ENCODE peak calls at places on chromosome 17, in ten cellular contexts. One of them, this sample, is unnamed.
A peak's percentile ranks its signal among the peaks of the same experiment; 100 is the strongest.

GRCh38 chr17:61408151-61409041 is 8.8 kb downstream of the TBX2 start:
- DNase-seq in HAP-1: no peak
- DNase-seq in aorta: no peak
- DNase-seq in sigmoid colon: peak; percentile 61
- DNase-seq in A549: no peak
- DNase-seq in colonic mucosa: no peak
- DNase-seq in tibial artery: peak; percentile 69
- DNase-seq in astrocyte: no peak
- DNase-seq in CD4-positive, CD25-positive, alpha-beta regulatory T cell: no peak
- DNase-seq in GM12878: no peak
- DNase-seq in this sample: peak; percentile 34

GRCh38 chr17:65583921-65584603 is 22.6 kb upstream of the AXIN2 start:
- DNase-seq in HAP-1: no peak
- DNase-seq in aorta: no peak
- DNase-seq in sigmoid colon: no peak
- DNase-seq in A549: no peak
- DNase-seq in colonic mucosa: no peak
- DNase-seq in tibial artery: no peak
- DNase-seq in astrocyte: no peak
- DNase-seq in CD4-positive, CD25-positive, alpha-beta regulatory T cell: no peak
- DNase-seq in GM12878: no peak
- DNase-seq in this sample: no peak

GRCh38 chr17:79658811-79659207 is 48.0 kb upstream of the RBFOX3 start:
- DNase-seq in HAP-1: peak; percentile 58
- DNase-seq in aorta: no peak
- DNase-seq in sigmoid colon: peak; percentile 88
- DNase-seq in A549: peak; percentile 70
- DNase-seq in colonic mucosa: no peak
- DNase-seq in tibial artery: no peak
- DNase-seq in astrocyte: peak; percentile 1
- DNase-seq in CD4-positive, CD25-positive, alpha-beta regulatory T cell: no peak
- DNase-seq in GM12878: no peak
- DNase-seq in this sample: peak; percentile 43

GRCh38 chr17:49434821-49435581 is 20.3 kb upstream of the PHB1 start:
- DNase-seq in HAP-1: peak; percentile 80
- DNase-seq in aorta: no peak
- DNase-seq in sigmoid colon: no peak
- DNase-seq in A549: peak; percentile 95
- DNase-seq in colonic mucosa: peak; percentile 48
- DNase-seq in tibial artery: peak; percentile 59
- DNase-seq in astrocyte: peak; percentile 14
- DNase-seq in CD4-positive, CD25-positive, alpha-beta regulatory T cell: peak; percentile 20
- DNase-seq in GM12878: no peak
- DNase-seq in this sample: peak; percentile 56

GRCh38 chr17:66467766-66468165 is 165.4 kb downstream of the PRKCA start:
- DNase-seq in HAP-1: no peak
- DNase-seq in aorta: no peak
- DNase-seq in sigmoid colon: no peak
- DNase-seq in A549: no peak
- DNase-seq in colonic mucosa: no peak
- DNase-seq in tibial artery: no peak
- DNase-seq in astrocyte: no peak
- DNase-seq in CD4-positive, CD25-positive, alpha-beta regulatory T cell: no peak
- DNase-seq in GM12878: no peak
- DNase-seq in this sample: no peak

GRCh38 chr17:57515662-57516211 is 229.4 kb downstream of the CCDC182 start:
- DNase-seq in HAP-1: no peak
- DNase-seq in aorta: no peak
- DNase-seq in sigmoid colon: no peak
- DNase-seq in A549: no peak
- DNase-seq in colonic mucosa: no peak
- DNase-seq in tibial artery: no peak
- DNase-seq in astrocyte: no peak
- DNase-seq in CD4-positive, CD25-positive, alpha-beta regulatory T cell: no peak
- DNase-seq in GM12878: no peak
- DNase-seq in this sample: no peak

GRCh38 chr17:51263001-51263400 is 2.7 kb downstream of the UTP18 start:
- DNase-seq in HAP-1: no peak
- DNase-seq in aorta: no peak
- DNase-seq in sigmoid colon: no peak
- DNase-seq in A549: no peak
- DNase-seq in colonic mucosa: no peak
- DNase-seq in tibial artery: no peak
- DNase-seq in astrocyte: no peak
- DNase-seq in CD4-positive, CD25-positive, alpha-beta regulatory T cell: no peak
- DNase-seq in GM12878: no peak
- DNase-seq in this sample: no peak

GRCh38 chr17:27319536-27320221 is 25.8 kb downstream of the WSB1 start:
- DNase-seq in HAP-1: no peak
- DNase-seq in aorta: peak; percentile 74
- DNase-seq in sigmoid colon: peak; percentile 94
- DNase-seq in A549: no peak
- DNase-seq in colonic mucosa: peak; percentile 64
- DNase-seq in tibial artery: peak; percentile 89
- DNase-seq in astrocyte: peak; percentile 43
- DNase-seq in CD4-positive, CD25-positive, alpha-beta regulatory T cell: no peak
- DNase-seq in GM12878: no peak
- DNase-seq in this sample: peak; percentile 18

GRCh38 chr17:41567317-41567716 is 4.5 kb downstream of the KRT9 start:
- DNase-seq in HAP-1: no peak
- DNase-seq in aorta: no peak
- DNase-seq in sigmoid colon: no peak
- DNase-seq in A549: no peak
- DNase-seq in colonic mucosa: no peak
- DNase-seq in tibial artery: no peak
- DNase-seq in astrocyte: no peak
- DNase-seq in CD4-positive, CD25-positive, alpha-beta regulatory T cell: peak; percentile 2
- DNase-seq in GM12878: no peak
- DNase-seq in this sample: no peak

GRCh38 chr17:70621593-70621992 is 452.3 kb downstream of the KCNJ2 start:
- DNase-seq in HAP-1: no peak
- DNase-seq in aorta: no peak
- DNase-seq in sigmoid colon: no peak
- DNase-seq in A549: no peak
- DNase-seq in colonic mucosa: no peak
- DNase-seq in tibial artery: no peak
- DNase-seq in astrocyte: peak; percentile 42
- DNase-seq in CD4-positive, CD25-positive, alpha-beta regulatory T cell: no peak
- DNase-seq in GM12878: no peak
- DNase-seq in this sample: no peak

GRCh38 chr17:68461122-68461539 is 3.8 kb upstream of the WIPI1 start:
- DNase-seq in HAP-1: no peak
- DNase-seq in aorta: no peak
- DNase-seq in sigmoid colon: no peak
- DNase-seq in A549: no peak
- DNase-seq in colonic mucosa: no peak
- DNase-seq in tibial artery: no peak
- DNase-seq in astrocyte: no peak
- DNase-seq in CD4-positive, CD25-positive, alpha-beta regulatory T cell: no peak
- DNase-seq in GM12878: no peak
- DNase-seq in this sample: no peak
- H3K4me3 ChIP-seq in HAP-1: no peak overlapping the region
- H3K4me3 ChIP-seq in aorta: no peak overlapping the region
- H3K4me3 ChIP-seq in sigmoid colon: no peak overlapping the region
- H3K4me3 ChIP-seq in A549: no peak overlapping the region
- H3K4me3 ChIP-seq in colonic mucosa: no peak overlapping the region
- H3K4me3 ChIP-seq in tibial artery: no peak overlapping the region
- H3K4me3 ChIP-seq in astrocyte: no peak overlapping the region
- H3K4me3 ChIP-seq in CD4-positive, CD25-positive, alpha-beta regulatory T cell: peak overlapping the region; percentile 55
- H3K4me3 ChIP-seq in GM12878: peak overlapping the region; percentile 27
- H3K4me3 ChIP-seq in this sample: no peak overlapping the region

GRCh38 chr17:19288453-19288852 is 51.3 kb downstream of the EPN2 start:
- DNase-seq in HAP-1: peak; percentile 62
- DNase-seq in aorta: no peak
- DNase-seq in sigmoid colon: no peak
- DNase-seq in A549: no peak
- DNase-seq in colonic mucosa: no peak
- DNase-seq in tibial artery: no peak
- DNase-seq in astrocyte: no peak
- DNase-seq in CD4-positive, CD25-positive, alpha-beta regulatory T cell: no peak
- DNase-seq in GM12878: no peak
- DNase-seq in this sample: no peak

GRCh38 chr17:19284005-19284959 is 47.1 kb downstream of the EPN2 start:
- DNase-seq in HAP-1: no peak
- DNase-seq in aorta: no peak
- DNase-seq in sigmoid colon: no peak
- DNase-seq in A549: no peak
- DNase-seq in colonic mucosa: no peak
- DNase-seq in tibial artery: no peak
- DNase-seq in astrocyte: no peak
- DNase-seq in CD4-positive, CD25-positive, alpha-beta regulatory T cell: peak; percentile 14
- DNase-seq in GM12878: no peak
- DNase-seq in this sample: no peak

GRCh38 chr17:19285218-19285900 is 48.2 kb downstream of the EPN2 start:
- DNase-seq in HAP-1: no peak
- DNase-seq in aorta: no peak
- DNase-seq in sigmoid colon: no peak
- DNase-seq in A549: no peak
- DNase-seq in colonic mucosa: no peak
- DNase-seq in tibial artery: no peak
- DNase-seq in astrocyte: no peak
- DNase-seq in CD4-positive, CD25-positive, alpha-beta regulatory T cell: no peak
- DNase-seq in GM12878: no peak
- DNase-seq in this sample: no peak

GRCh38 chr17:19287651-19288050 is 50.5 kb downstream of the EPN2 start:
- DNase-seq in HAP-1: no peak
- DNase-seq in aorta: no peak
- DNase-seq in sigmoid colon: no peak
- DNase-seq in A549: no peak
- DNase-seq in colonic mucosa: no peak
- DNase-seq in tibial artery: no peak
- DNase-seq in astrocyte: no peak
- DNase-seq in CD4-positive, CD25-positive, alpha-beta regulatory T cell: no peak
- DNase-seq in GM12878: no peak
- DNase-seq in this sample: no peak

DNA sequence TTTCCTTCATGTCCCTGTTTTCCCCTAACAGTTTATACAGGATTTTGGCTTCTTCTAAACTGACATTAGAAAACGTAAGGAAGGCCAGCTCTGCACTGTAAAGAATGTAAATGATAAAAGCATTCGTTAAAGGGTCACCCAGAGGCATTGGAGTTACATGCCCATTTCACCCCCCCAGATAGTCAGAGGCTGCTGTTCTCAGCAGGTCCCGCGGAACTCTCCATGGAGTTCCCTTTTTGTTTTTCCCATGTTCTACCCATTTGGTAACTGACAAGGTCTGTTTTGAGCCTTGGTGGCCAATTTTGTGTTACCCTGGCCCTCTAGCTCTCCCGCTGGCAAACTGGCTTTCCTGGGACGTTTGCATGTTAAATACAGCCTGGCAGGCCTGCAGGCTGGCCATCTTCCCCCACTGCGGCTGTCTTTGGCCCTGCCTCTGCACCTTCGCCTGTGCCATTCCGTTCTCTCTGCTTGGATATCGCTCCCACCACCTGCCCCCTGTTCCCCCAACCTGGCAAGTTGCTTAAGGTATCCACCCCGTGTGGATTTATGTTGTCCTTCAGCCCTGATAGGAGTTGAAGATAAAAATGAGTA is 49.7 kb downstream of the EPN2 start:
- DNase-seq in HAP-1: no peak
- DNase-seq in aorta: no peak
- DNase-seq in sigmoid colon: no peak
- DNase-seq in A549: no peak
- DNase-seq in colonic mucosa: no peak
- DNase-seq in tibial artery: no peak
- DNase-seq in astrocyte: no peak
- DNase-seq in CD4-positive, CD25-positive, alpha-beta regulatory T cell: no peak
- DNase-seq in GM12878: no peak
- DNase-seq in this sample: no peak
- H3K4me1 ChIP-seq in HAP-1: peaks cover 3% of the 10 kb centered on the region
- H3K4me1 ChIP-seq in aorta: no peaks in the 10 kb centered on the region
- H3K4me1 ChIP-seq in sigmoid colon: peaks cover 64% of the 10 kb centered on the region
- H3K4me1 ChIP-seq in A549: peaks cover under 1% of the 10 kb centered on the region
- H3K4me1 ChIP-seq in colonic mucosa: peaks cover 3% of the 10 kb centered on the region
- H3K4me1 ChIP-seq in tibial artery: no peaks in the 10 kb centered on the region
- H3K4me1 ChIP-seq in astrocyte: peaks cover 5% of the 10 kb centered on the region
- H3K4me1 ChIP-seq in CD4-positive, CD25-positive, alpha-beta regulatory T cell: peaks cover 18% of the 10 kb centered on the region
- H3K4me1 ChIP-seq in GM12878: peaks cover 15% of the 10 kb centered on the region
- H3K4me1 ChIP-seq in this sample: no peaks in the 10 kb centered on the region

DNA sequence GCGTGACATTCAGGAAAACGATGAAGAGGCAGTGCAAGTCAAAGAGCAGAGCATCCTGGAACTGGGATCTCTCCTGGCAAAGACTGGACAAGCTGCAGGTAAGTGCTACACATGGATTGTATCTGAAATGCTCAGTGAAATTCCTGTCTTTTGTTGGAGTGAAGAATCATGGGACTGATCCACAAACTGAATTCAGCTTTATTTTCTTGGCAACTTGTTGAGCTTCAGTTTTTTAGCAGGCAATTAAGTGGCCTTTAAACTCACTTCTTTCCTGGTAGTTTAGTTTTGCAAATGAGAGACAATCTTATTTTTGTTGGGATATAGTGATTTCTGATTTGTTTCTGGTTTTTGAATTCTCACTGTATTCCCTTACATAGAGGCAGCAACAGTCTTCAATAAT is 2.6 kb downstream of the PSMD11 start:
- DNase-seq in HAP-1: no peak
- DNase-seq in aorta: no peak
- DNase-seq in sigmoid colon: no peak
- DNase-seq in A549: no peak
- DNase-seq in colonic mucosa: no peak
- DNase-seq in tibial artery: no peak
- DNase-seq in astrocyte: no peak
- DNase-seq in CD4-positive, CD25-positive, alpha-beta regulatory T cell: no peak
- DNase-seq in GM12878: no peak
- DNase-seq in this sample: no peak
- H3K4me3 ChIP-seq in HAP-1: no peak overlapping the region
- H3K4me3 ChIP-seq in aorta: no peak overlapping the region
- H3K4me3 ChIP-seq in sigmoid colon: no peak overlapping the region
- H3K4me3 ChIP-seq in A549: no peak overlapping the region
- H3K4me3 ChIP-seq in colonic mucosa: no peak overlapping the region
- H3K4me3 ChIP-seq in tibial artery: no peak overlapping the region
- H3K4me3 ChIP-seq in astrocyte: no peak overlapping the region
- H3K4me3 ChIP-seq in CD4-positive, CD25-positive, alpha-beta regulatory T cell: peak overlapping the region; percentile 79
- H3K4me3 ChIP-seq in GM12878: peak overlapping the region; percentile 97
- H3K4me3 ChIP-seq in this sample: no peak overlapping the region

DNA sequence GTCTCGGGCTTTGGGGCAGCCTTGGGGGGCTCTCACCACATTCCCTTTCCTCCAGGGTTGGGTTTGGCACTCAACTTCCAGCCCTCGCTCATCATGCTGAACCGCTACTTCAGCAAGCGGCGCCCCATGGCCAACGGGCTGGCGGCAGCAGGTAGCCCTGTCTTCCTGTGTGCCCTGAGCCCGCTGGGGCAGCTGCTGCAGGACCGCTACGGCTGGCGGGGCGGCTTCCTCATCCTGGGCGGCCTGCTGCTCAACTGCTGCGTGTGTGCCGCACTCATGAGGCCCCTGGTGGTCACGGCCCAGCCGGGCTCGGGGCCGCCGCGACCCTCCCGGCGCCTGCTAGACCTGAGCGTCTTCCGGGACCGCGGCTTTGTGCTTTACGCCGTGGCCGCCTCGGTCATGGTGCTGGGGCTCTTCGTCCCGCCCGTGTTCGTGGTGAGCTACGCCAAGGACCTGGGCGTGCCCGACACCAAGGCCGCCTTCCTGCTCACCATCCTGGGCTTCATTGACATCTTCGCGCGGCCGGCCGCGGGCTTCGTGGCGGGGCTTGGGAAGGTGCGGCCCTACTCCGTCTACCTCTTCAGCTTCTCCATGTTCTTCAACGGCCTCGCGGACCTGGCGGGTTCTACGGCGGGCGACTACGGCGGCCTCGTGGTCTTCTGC is 8.4 kb downstream of the SLC16A3 start:
- DNase-seq in HAP-1: no peak
- DNase-seq in aorta: no peak
- DNase-seq in sigmoid colon: peak; percentile 74
- DNase-seq in A549: no peak
- DNase-seq in colonic mucosa: no peak
- DNase-seq in tibial artery: peak; percentile 70
- DNase-seq in astrocyte: no peak
- DNase-seq in CD4-positive, CD25-positive, alpha-beta regulatory T cell: no peak
- DNase-seq in GM12878: no peak
- DNase-seq in this sample: peak; percentile 42
- H3K4me1 ChIP-seq in HAP-1: no peaks in the 10 kb centered on the region
- H3K4me1 ChIP-seq in aorta: no peaks in the 10 kb centered on the region
- H3K4me1 ChIP-seq in sigmoid colon: peaks cover 74% of the 10 kb centered on the region
- H3K4me1 ChIP-seq in A549: peaks cover 88% of the 10 kb centered on the region
- H3K4me1 ChIP-seq in colonic mucosa: peaks cover 55% of the 10 kb centered on the region
- H3K4me1 ChIP-seq in tibial artery: peaks cover 18% of the 10 kb centered on the region
- H3K4me1 ChIP-seq in astrocyte: peaks cover 61% of the 10 kb centered on the region
- H3K4me1 ChIP-seq in CD4-positive, CD25-positive, alpha-beta regulatory T cell: peaks cover 55% of the 10 kb centered on the region
- H3K4me1 ChIP-seq in GM12878: peaks cover 68% of the 10 kb centered on the region
- H3K4me1 ChIP-seq in this sample: peaks cover 45% of the 10 kb centered on the region